ENCODE peak calls at places on chromosomes 7 and 10, in four cellular contexts. D is left ventricle myocardium inferior, N is bronchial epithelial cell, J is transverse colon. H is an unnamed sample. For H3K27me3, the result is how much of the 10 kb centered on the place peaks cover.

GRCh38 chr7:2237109-2237602 is 4.4 kb upstream of the MAD1L1 start:
- DNase-seq in D (no peak), N (peak), J (peak), H (no peak)

GRCh38 chr10:127148933-127149220 is 47.5 kb downstream of the INSYN2A start:
- DNase-seq in D (no peak), N (peak), J (no peak), H (peak)

GRCh38 chr7:5350600-5351385 is 68.0 kb downstream of the SLC29A4 start:
- DNase-seq in D (no peak), N (no peak), J (no peak), H (no peak)

GRCh38 chr7:37040330-37040729 is 316.0 kb upstream of the AOAH start:
- DNase-seq in D (no peak), N (peak), J (no peak), H (peak)

GRCh38 chr10:11874568-11875182 is 51.5 kb downstream of the PROSER2 start:
- DNase-seq in D (peak), N (peak), J (no peak), H (peak)

GRCh38 chr10:132479603-132480221 is 57.9 kb upstream of the INPP5A start:
- DNase-seq in D (no peak), N (no peak), J (no peak), H (no peak)

GRCh38 chr10:89278034-89278535 is 23.8 kb upstream of the IFIT2 start:
- DNase-seq in D (no peak), N (peak), J (no peak), H (peak)

GRCh38 chr7:132930881-132931280 is 151.0 kb downstream of the CHCHD3 start:
- DNase-seq in D (no peak), N (peak), J (no peak), H (no peak)

GRCh38 chr7:157926107-157926506 is 589.3 kb downstream of the DNAJB6 start:
- DNase-seq in D (no peak), N (no peak), J (no peak), H (no peak)

GRCh38 chr7:142866361-142867096 is 11.7 kb downstream of the EPHB6 start:
- DNase-seq in D (no peak), N (peak), J (peak), H (no peak)

GRCh38 chr10:13792011-13792410 is 205.2 kb downstream of the PRPF18 start:
- DNase-seq in D (peak), N (no peak), J (peak), H (no peak)

GRCh38 chr10:13791483-13791882 is 204.7 kb downstream of the PRPF18 start:
- DNase-seq in D (no peak), N (no peak), J (no peak), H (no peak)

GRCh38 chr10:13788701-13789447 is 202.1 kb downstream of the PRPF18 start:
- DNase-seq in D (peak), N (no peak), J (peak), H (no peak)

GRCh38 chr10:13789448-13789829 is 202.7 kb downstream of the PRPF18 start:
- DNase-seq in D (no peak), N (no peak), J (no peak), H (no peak)

GRCh38 chr10:13790196-13790595 is 203.4 kb downstream of the PRPF18 start:
- DNase-seq in D (no peak), N (no peak), J (no peak), H (no peak)
- TF ChIP-seq CTCF in D (no peak), N (no peak), J (no peak), H (no peak)

GRCh38 chr7:516606-517456 is 2.8 kb downstream of the PDGFA start:
- DNase-seq in D (peak), N (peak), J (peak), H (no peak)

GRCh38 chr7:516216-516605 is 3.4 kb downstream of the PDGFA start:
- DNase-seq in D (no peak), N (no peak), J (no peak), H (no peak)

GRCh38 chr7:514651-515598 is 4.7 kb downstream of the PDGFA start:
- DNase-seq in D (no peak), N (peak), J (peak), H (peak)

GRCh38 chr7:514242-514641 is 5.4 kb downstream of the PDGFA start:
- DNase-seq in D (no peak), N (no peak), J (no peak), H (no peak)

DNA sequence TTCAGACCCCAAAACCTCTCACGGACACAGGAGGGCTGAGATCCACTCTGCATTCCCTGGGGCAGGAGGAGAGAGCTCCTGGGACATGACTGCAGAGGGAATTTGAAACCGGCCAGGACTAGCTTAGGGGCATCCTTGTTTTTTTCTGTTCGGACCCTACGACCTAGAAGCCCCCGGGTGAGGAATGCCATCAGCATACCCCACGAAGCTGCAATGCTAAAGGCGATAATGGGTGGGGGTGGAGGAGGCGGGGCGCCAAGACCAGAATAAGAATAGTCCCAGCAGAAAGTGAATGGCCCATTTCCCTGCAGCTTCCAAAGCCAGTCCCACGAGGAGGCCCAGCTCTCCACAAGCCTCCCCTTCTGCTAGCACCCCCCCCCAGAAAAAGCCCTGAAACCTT is 4.0 kb downstream of the PDGFA start:
- DNase-seq in D (no peak), N (no peak), J (no peak), H (no peak)
- H3K27me3 ChIP-seq in D (under half), N (under half), J (under half), H (under half)

DNA sequence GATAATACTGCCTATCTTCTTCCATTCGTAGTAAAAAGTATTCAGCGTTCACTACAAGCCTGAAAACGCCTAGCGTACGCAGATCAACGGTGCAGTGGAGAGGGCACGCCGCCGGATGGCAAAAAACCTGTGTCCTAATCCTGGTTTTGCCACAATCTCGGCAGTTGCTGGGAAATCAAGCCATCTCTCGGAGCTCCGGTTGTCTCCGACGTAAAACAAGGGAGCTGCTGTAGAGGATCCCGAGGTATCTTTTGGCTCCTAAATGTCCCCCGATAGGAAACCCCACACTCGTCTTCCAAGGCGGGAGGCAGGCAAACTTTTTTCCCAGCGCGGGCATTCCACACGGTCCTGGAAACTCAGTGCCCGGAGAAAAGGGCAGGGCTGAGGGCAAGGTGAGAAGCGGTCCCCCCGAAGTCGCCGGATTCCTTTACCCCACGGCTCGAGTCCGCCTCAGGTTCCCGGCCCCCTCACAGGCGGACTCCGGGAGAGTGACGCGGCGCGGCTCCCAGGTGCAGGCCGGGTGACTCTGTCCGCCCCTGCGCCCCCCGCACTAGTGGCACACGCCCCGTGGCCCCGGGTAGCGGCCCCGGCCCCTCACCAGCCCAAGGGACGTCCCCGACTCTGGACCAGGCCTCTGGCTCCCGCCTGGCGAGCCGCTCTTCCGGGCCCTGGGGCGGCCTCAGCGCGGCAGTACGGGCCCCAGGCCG is 649 bp downstream of the IDE start:
- DNase-seq in D (no peak), N (peak), J (peak), H (peak)
- TF ChIP-seq CTCF in D (no peak), N (no peak), J (peak), H (peak)

DNA sequence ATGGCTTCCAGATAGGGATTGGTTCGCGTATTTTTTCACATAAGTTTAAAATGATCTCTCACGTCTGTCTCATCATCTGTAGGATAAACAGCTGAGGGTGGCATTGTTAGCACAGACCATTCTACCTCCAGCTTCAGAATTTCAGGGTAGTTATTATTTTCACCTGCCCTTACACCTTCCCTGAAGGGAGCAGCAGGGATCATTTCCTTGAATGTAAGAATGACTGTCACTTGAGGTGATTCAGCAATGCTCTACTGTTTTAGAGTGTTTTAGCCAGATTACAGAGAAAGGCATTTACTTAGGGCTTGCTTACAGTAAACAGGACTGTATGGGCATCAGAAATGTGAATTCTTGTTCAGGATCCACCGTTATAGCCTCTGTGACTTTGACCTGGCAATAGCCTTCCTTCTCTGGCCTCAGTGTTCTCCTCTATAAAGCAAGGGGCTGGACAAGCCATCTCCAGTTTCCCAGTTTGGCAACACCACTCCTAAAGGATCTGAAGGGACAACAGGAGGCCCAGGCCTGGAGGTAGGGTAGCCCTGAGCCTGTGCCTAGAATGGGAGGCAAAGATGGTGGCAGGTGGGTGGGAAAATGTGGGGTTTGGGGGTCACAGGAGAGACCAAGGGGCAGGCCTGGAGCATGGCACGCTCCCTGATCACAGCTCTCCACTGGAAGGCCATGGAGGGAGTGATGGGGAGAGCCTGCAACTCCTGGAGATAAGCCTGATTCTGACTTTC is 1.2 kb upstream of the IGFBP1 start:
- DNase-seq in D (no peak), N (no peak), J (no peak), H (no peak)
- H3K27me3 ChIP-seq in D (half or more), N (under half), J (under half), H (under half)

GRCh38 chr7:41705109-41705871 is 2.4 kb upstream of the INHBA start:
- DNase-seq in D (peak), N (peak), J (peak), H (peak)
- TF ChIP-seq CTCF in D (peak), N (peak), J (peak), H (peak)

DNA sequence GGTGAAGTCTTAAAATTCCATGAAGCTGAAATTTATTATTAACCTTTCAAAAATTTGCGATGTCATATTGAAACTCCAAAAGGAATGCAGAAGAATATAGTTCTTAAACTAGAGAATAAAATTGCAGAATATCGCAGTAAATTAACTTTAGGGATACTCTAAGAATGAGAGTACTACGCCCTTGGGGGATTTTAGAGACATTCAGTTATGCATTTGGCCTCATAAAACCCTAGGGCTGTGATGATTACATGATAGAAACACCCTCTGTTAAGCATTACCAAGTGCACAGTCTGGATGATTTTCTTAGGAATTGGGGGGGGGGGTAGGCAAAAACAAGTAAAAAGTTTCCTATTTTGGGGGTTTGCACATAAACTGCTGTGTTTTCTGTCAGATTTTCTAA is 3.6 kb downstream of the WNT2 start:
- DNase-seq in D (no peak), N (no peak), J (no peak), H (no peak)
- H3K27me3 ChIP-seq in D (half or more), N (under half), J (under half), H (half or more)

GRCh38 chr10:58517071-58517470 is 4.4 kb downstream of the BICC1 start:
- DNase-seq in D (no peak), N (no peak), J (no peak), H (no peak)
- TF ChIP-seq CTCF in D (no peak), N (no peak), J (no peak), H (peak)

GRCh38 chr10:26837139-26837538 is 23.6 kb downstream of the ABI1 start:
- DNase-seq in D (no peak), N (no peak), J (no peak), H (no peak)

GRCh38 chr10:26832960-26833359 is 27.8 kb downstream of the ABI1 start:
- DNase-seq in D (no peak), N (no peak), J (no peak), H (no peak)

GRCh38 chr10:26829810-26830515 is 30.8 kb downstream of the ABI1 start:
- DNase-seq in D (no peak), N (no peak), J (no peak), H (no peak)

GRCh38 chr10:26839966-26840627 is 20.7 kb downstream of the ABI1 start:
- DNase-seq in D (no peak), N (no peak), J (no peak), H (no peak)

GRCh38 chr10:26835025-26835424 is 25.7 kb downstream of the ABI1 start:
- DNase-seq in D (no peak), N (no peak), J (no peak), H (no peak)
- H3K27me3 ChIP-seq in D (under half), N (under half), J (under half), H (under half)

GRCh38 chr10:69955211-69955805 is 97.3 kb upstream of the MACROH2A2 start:
- DNase-seq in D (no peak), N (no peak), J (no peak), H (no peak)

GRCh38 chr10:69951658-69952057 is 101.0 kb upstream of the MACROH2A2 start:
- DNase-seq in D (no peak), N (no peak), J (no peak), H (no peak)

GRCh38 chr10:69952069-69952800 is 100.4 kb upstream of the MACROH2A2 start:
- DNase-seq in D (no peak), N (no peak), J (no peak), H (no peak)

GRCh38 chr10:69953851-69954250 is 98.8 kb upstream of the MACROH2A2 start:
- DNase-seq in D (no peak), N (peak), J (no peak), H (peak)

GRCh38 chr10:69952801-69953200 is 99.8 kb upstream of the MACROH2A2 start:
- DNase-seq in D (no peak), N (no peak), J (no peak), H (no peak)
- TF ChIP-seq CTCF in D (no peak), N (no peak), J (no peak), H (no peak)